ENCODE peak calls at places on chromosomes 1 and 21, in four cellular contexts. One of them, this sample, is unnamed.

GRCh38 chr1:29657816-29658215 is 421.5 kb downstream of the PTPRU start:
- DNase-seq in psoas muscle: no peak
- DNase-seq in left lung: no peak
- DNase-seq in neuronal stem cell: no peak
- DNase-seq in this sample: no peak

GRCh38 chr1:58983633-58984301 is 199.9 kb upstream of the JUN start:
- DNase-seq in psoas muscle: no peak
- DNase-seq in left lung: no peak
- DNase-seq in neuronal stem cell: no peak
- DNase-seq in this sample: no peak

GRCh38 chr1:78146137-78146822 is 100.5 kb downstream of the GIPC2 start:
- DNase-seq in psoas muscle: no peak
- DNase-seq in left lung: no peak
- DNase-seq in neuronal stem cell: no peak
- DNase-seq in this sample: no peak

GRCh38 chr1:21258331-21259134 is 31.7 kb downstream of the ECE1 start:
- DNase-seq in psoas muscle: no peak
- DNase-seq in left lung: no peak
- DNase-seq in neuronal stem cell: no peak
- DNase-seq in this sample: no peak

GRCh38 chr1:156845055-156845952 is 13.6 kb downstream of the INSRR start:
- DNase-seq in psoas muscle: no peak
- DNase-seq in left lung: no peak
- DNase-seq in neuronal stem cell: no peak
- DNase-seq in this sample: no peak

GRCh38 chr1:182869241-182869666 is 30.1 kb downstream of the DHX9 start:
- DNase-seq in psoas muscle: no peak
- DNase-seq in left lung: no peak
- DNase-seq in neuronal stem cell: peak; percentile 57
- DNase-seq in this sample: no peak

GRCh38 chr1:118338991-118339390 is 154.0 kb upstream of the SPAG17 start:
- DNase-seq in psoas muscle: no peak
- DNase-seq in left lung: no peak
- DNase-seq in neuronal stem cell: no peak
- DNase-seq in this sample: no peak

GRCh38 chr1:154478639-154479038 is 23.4 kb upstream of the TDRD10 start:
- DNase-seq in psoas muscle: no peak
- DNase-seq in left lung: no peak
- DNase-seq in neuronal stem cell: no peak
- DNase-seq in this sample: no peak

GRCh38 chr1:29398431-29398830 is 162.1 kb downstream of the PTPRU start:
- DNase-seq in psoas muscle: no peak
- DNase-seq in left lung: no peak
- DNase-seq in neuronal stem cell: no peak
- DNase-seq in this sample: no peak

GRCh38 chr1:101338714-101339430 is 102.1 kb downstream of the S1PR1 start:
- DNase-seq in psoas muscle: no peak
- DNase-seq in left lung: no peak
- DNase-seq in neuronal stem cell: no peak
- DNase-seq in this sample: no peak

DNA sequence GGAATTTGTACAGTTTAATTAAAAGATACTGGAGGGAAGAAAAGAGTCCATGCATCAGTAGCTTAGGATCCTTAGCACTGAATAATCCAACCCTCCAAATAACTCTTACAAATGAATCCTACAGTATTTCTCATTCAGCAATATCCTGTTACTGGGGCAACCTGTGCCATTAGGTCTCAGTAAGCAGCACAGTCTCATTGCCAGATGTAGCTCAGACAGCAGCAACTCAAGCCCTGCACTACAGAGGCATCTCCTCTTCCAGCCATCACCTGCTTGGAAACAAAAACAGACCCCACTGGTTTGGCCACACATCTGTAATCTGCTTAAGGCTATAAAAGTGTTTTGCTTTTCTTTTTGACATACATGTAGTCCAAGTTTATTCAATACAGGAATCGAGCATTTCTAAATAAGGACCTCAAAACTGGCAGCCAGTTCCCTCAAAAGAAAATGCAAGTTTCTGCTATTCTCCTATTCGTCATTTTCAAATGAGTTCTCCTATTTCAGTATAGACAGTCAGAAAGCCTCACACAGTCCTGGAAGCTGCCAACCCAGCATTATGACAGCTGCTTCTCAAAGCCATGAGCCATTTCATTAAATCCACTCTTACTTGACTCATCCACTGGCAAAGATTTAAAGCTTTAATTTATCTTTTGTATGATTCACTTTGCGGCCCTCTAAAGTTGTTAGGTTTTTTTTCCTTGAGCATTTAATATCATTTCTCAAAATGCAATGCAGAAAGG is 129.0 kb downstream of the APP start:
- DNase-seq in psoas muscle: no peak
- DNase-seq in left lung: no peak
- DNase-seq in neuronal stem cell: no peak
- DNase-seq in this sample: no peak
- H3K4me3 ChIP-seq in psoas muscle: no peak overlapping the region
- H3K4me3 ChIP-seq in left lung: no peak overlapping the region
- H3K4me3 ChIP-seq in neuronal stem cell: no peak overlapping the region
- H3K4me3 ChIP-seq in this sample: no peak overlapping the region

GRCh38 chr1:32150847-32151246 is 28.6 kb upstream of the TXLNA start:
- DNase-seq in psoas muscle: no peak
- DNase-seq in left lung: no peak
- DNase-seq in neuronal stem cell: no peak
- DNase-seq in this sample: no peak
- H3K27ac ChIP-seq in psoas muscle: no peak overlapping the region
- H3K27ac ChIP-seq in left lung: no peak overlapping the region
- H3K27ac ChIP-seq in neuronal stem cell: no peak overlapping the region
- H3K27ac ChIP-seq in this sample: no peak overlapping the region

DNA sequence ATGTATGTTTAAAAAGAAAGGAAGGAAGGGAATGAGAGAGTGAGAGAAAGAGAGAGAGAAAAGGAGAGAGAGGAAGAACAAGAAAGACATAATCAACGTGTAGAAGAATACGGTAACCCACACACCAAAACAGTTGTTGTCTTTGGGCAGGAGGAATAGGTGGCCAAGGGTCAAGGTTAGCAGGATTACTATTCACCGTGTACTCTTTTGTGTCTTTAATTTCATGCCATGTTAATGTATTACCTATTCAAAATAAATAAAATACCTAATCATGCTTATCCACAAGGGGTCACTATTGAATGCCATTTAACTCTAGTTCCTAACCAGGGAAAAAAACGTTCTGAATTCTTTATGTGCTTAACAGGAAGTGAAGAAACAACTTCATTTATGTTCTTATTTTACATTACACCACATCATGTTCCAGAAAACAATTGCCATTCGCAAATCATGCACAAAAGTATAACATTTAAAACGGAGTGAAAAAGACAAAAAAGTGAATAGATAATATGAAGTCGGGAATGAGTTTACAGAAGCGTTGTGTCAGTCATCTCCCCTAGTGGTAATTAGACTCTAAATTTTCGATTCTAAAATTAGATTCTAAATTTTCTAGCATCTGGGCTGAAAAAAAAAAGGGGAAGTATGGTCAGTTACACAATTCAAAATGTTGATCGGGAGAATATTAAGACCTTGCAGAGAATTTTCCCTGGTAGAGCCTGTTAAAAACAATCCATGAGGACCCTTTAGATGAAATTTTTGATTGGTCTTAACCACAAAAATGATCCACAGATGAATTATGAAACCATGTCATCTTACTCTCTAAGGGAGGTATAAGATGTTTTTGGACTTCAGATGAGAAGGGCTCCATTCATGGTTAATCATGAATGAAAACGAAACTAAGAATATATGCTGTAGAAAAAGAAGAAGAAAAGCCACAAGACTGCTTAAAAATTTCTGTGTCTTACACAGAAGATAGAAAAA is 694 bp upstream of the KMO start:
- DNase-seq in psoas muscle: no peak
- DNase-seq in left lung: no peak
- DNase-seq in neuronal stem cell: peak; percentile 35
- DNase-seq in this sample: no peak
- H3K4me3 ChIP-seq in psoas muscle: peak overlapping the region; percentile 73
- H3K4me3 ChIP-seq in left lung: peak overlapping the region; percentile 47
- H3K4me3 ChIP-seq in neuronal stem cell: no peak overlapping the region
- H3K4me3 ChIP-seq in this sample: peak overlapping the region; percentile 56

GRCh38 chr1:119974013-119974412 is 77.7 kb upstream of the ADAM30 start:
- DNase-seq in psoas muscle: no peak
- DNase-seq in left lung: no peak
- DNase-seq in neuronal stem cell: no peak
- DNase-seq in this sample: no peak
- H3K27ac ChIP-seq in psoas muscle: no peak overlapping the region
- H3K27ac ChIP-seq in left lung: no peak overlapping the region
- H3K27ac ChIP-seq in neuronal stem cell: no peak overlapping the region
- H3K27ac ChIP-seq in this sample: no peak overlapping the region

GRCh38 chr1:236687273-236687672 is 974 bp downstream of the ACTN2 start:
- DNase-seq in psoas muscle: no peak
- DNase-seq in left lung: no peak
- DNase-seq in neuronal stem cell: no peak
- DNase-seq in this sample: no peak
- H3K4me3 ChIP-seq in psoas muscle: peak overlapping the region; percentile 91
- H3K4me3 ChIP-seq in left lung: no peak overlapping the region
- H3K4me3 ChIP-seq in neuronal stem cell: no peak overlapping the region
- H3K4me3 ChIP-seq in this sample: peak overlapping the region; percentile 65